ENCODE peak calls at places on chromosome 19, in five cellular contexts. P is stomach, W is K562, F is breast epithelium, S is H1. E is an unnamed sample.

GRCh38 chr19:39946532-39946931 is 12.1 kb upstream of the FCGBP start:
- DNase-seq in P (peak), W (no peak), F (no peak), S (no peak), E (no peak)

GRCh38 chr19:38004100-38004504 is 97.1 kb downstream of the SIPA1L3 start:
- DNase-seq in P (no peak), W (no peak), F (no peak), S (no peak), E (no peak)

GRCh38 chr19:49553451-49554271 is 25.9 kb downstream of the RCN3 start:
- DNase-seq in P (peak), W (no peak), F (no peak), S (no peak), E (no peak)

GRCh38 chr19:38664503-38665211 is 17.2 kb downstream of the ACTN4 start:
- DNase-seq in P (no peak), W (peak), F (no peak), S (no peak), E (no peak)

GRCh38 chr19:46892252-46893179 is 31.7 kb downstream of the ARHGAP35 start:
- DNase-seq in P (no peak), W (no peak), F (no peak), S (no peak), E (no peak)

GRCh38 chr19:31338069-31338767 is 11.0 kb downstream of the TSHZ3 start:
- DNase-seq in P (no peak), W (peak), F (no peak), S (no peak), E (no peak)

GRCh38 chr19:55705972-55706371 is 30.9 kb downstream of the EPN1 start:
- DNase-seq in P (no peak), W (no peak), F (no peak), S (no peak), E (no peak)

GRCh38 chr19:13841339-13842293 is 35.3 kb upstream of the NANOS3 start:
- DNase-seq in P (peak), W (no peak), F (peak), S (no peak), E (no peak)

GRCh38 chr19:45710731-45711130 is 18.3 kb downstream of the QPCTL start:
- DNase-seq in P (no peak), W (no peak), F (no peak), S (no peak), E (no peak)

GRCh38 chr19:45712699-45713067 is 18.0 kb downstream of the FBXO46 start:
- DNase-seq in P (no peak), W (no peak), F (no peak), S (no peak), E (no peak)

GRCh38 chr19:45715139-45715538 is 15.6 kb downstream of the FBXO46 start:
- DNase-seq in P (no peak), W (no peak), F (no peak), S (no peak), E (no peak)

GRCh38 chr19:45711851-45712698 is 18.6 kb downstream of the FBXO46 start:
- DNase-seq in P (no peak), W (no peak), F (no peak), S (no peak), E (no peak)

DNA sequence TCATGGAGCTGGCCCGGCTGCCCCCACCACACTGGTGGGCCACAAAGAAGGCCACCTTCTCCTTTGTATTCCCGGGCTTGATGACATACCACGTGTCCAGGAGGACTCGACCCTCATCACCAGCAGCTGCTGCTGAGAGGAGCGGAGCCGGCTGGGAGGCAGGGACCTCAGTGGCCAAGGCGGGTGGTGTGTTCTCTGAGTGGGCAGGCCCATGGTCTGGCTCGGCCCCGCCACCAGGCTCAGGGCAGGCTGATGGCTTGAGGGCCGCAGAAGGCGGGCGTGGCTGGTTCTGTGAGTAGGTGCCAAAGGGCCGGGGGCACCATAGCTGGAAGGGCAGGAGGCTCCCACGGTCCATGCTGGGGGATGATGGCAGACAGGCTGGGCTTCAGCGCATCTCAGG is 17.6 kb downstream of the FBXO46 start:
- DNase-seq in P (no peak), W (no peak), F (no peak), S (no peak), E (no peak)
- TF ChIP-seq POLR2AphosphoS5 in P (no peak), W (no peak), F (no peak), S (no peak), E (no peak)

GRCh38 chr19:16702123-16702522 is 17.5 kb upstream of the NWD1 start:
- DNase-seq in P (no peak), W (no peak), F (peak), S (no peak), E (no peak)
- TF ChIP-seq POLR2AphosphoS5 in P (no peak), W (no peak), F (peak), S (no peak), E (no peak)

DNA sequence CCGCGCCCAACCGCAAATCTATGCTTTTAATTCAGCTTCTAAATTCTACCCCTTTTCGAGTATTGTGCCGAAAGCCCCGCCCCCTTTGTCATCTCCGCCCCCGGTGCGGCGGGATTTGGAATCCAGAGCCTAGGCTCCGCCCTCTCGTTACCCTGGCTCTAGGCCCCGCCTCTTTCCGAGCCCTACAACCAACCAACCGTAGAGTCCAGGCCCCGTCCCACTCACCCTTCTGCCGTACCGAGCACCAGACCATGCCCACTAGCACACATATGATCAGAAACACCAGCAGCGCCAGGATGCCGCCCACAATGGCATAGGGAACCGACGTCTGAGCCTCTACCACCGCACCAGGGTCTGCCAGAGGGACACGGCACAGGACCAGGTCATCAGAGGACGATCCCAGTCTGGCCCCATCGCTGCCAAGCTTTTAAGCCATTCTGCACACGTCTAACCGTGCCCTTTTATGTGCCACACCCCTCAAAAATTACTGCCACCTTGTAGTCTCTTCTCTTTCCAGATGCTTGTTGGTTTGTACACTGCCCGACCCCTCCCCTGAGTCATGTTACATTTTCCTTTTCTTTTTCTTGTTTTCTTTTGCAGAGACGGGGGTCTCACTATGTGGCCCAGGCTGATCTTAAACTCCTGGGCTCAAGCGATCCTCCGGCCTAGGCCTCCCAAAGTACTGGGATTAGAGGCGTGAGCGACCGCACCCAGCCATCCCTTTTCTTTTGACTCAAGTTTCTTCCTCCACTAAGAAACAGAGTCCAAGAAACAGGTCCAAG is 4.7 kb upstream of the ZNF428 start:
- DNase-seq in P (no peak), W (peak), F (no peak), S (no peak), E (no peak)
- TF ChIP-seq POLR2AphosphoS5 in P (no peak), W (no peak), F (no peak), S (no peak), E (no peak)

DNA sequence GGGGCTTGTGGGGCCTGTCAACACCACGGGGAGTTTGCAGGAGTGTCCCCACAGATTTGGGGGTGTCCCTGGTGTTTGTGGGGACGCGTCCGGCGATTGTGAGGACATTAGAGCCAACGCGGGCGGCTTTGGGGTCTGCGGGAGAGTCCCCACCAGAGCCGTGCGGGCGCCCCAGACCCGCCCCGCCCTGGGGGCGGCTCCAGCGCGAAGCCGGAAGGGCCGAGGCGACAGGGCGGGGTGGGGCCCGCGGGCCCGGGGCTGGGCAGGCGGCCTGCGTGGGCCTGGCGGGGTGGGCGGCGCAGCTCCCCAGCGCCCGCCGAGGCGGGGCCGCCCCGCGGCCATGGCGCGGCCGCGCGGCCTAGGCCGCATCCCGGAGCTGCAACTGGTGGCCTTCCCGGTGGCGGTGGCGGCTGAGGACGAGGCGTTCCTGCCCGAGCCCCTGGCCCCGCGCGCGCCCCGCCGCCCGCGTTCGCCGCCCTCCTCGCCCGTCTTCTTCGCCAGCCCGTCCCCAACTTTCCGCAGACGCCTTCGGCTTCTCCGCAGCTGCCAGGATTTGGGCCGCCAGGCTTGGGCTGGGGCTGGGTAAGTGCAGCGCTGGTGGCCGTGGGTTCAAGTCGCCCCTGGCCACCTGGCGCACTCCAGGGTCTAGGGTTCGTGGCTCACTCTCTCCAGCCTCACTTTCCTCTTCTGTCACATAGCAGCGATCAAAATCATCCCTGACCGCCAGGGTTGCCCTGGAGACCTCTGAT is 10.3 kb downstream of the PDE4A start:
- DNase-seq in P (peak), W (peak), F (no peak), S (no peak), E (no peak)
- TF ChIP-seq POLR2AphosphoS5 in P (no peak), W (no peak), F (no peak), S (no peak), E (no peak)

DNA sequence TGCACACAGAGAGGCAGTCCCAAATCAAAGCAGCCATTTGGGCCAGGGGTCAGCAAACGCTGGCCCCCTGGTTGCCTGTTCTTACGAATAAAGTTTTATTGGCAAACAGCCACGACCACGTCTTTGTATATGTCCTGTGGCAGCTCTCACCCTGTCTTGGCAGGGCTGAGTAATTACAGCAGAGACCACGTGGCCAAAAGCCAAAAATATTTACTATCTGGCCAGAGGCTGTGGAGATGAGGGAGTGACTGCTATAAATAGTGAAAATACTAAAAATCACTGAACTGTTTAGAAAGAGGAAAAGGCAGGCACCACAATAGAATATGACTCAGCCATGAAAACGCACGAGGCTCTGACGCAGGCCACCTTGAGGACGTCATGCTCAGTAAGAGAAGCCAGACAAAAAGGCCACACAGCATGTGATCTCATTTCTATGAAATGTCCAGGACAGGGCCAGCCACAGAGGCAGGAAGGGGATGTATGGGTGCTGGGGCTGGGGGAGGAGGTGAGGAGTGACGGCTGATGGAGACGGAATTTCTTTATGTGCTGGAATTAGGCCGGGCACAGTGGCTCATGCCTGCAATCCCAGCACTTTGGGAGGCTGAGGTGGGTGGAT is 29.4 kb downstream of the SMIM24 start:
- DNase-seq in P (peak), W (no peak), F (no peak), S (no peak), E (peak)
- TF ChIP-seq POLR2AphosphoS5 in P (peak), W (peak), F (peak), S (no peak), E (no peak)

E was measured in Panc1.